ENCODE peak calls at places on chromosomes 2 and 18, in eight cellular contexts. B, G, D, R, K, Z, A and F are unnamed samples.

GRCh38 chr2:226137201-226137811 is 662.3 kb downstream of the IRS1 start:
- DNase-seq in G (no peak), K (no peak), R (no peak), A (peak; percentile 25), B (no peak), D (peak; percentile 16), Z (no peak), F (no peak)

GRCh38 chr2:69995511-69995910 is 34.1 kb upstream of the ASPRV1 start:
- DNase-seq in D (no peak), B (no peak), Z (no peak), K (no peak), A (no peak), G (no peak), R (no peak), F (no peak)

GRCh38 chr2:13611939-13612338 is 895.2 kb downstream of the TRIB2 start:
- DNase-seq in R (no peak), Z (no peak), A (no peak), D (no peak), K (no peak), B (no peak), G (no peak), F (no peak)

GRCh38 chr2:43226955-43227829 is 786 bp upstream of the ZFP36L2 start:
- DNase-seq in G (peak; percentile 95), Z (peak; percentile 64), D (peak; percentile 73), R (peak; percentile 68), A (peak; percentile 86), K (peak; percentile 87), B (peak; percentile 76), F (peak; percentile 82)

GRCh38 chr2:121489284-121489683 is 41.4 kb upstream of the RNU4ATAC start:
- DNase-seq in Z (no peak), G (no peak), B (no peak), A (peak; percentile 92), R (no peak), K (peak; percentile 9), D (no peak), F (peak; percentile 43)

GRCh38 chr18:38751897-38752296 is 1186.3 kb upstream of the CELF4 start:
- DNase-seq in R (no peak), B (peak; percentile 50), A (no peak), K (no peak), D (no peak), G (no peak), Z (no peak), F (no peak)

GRCh38 chr18:33210575-33211189 is 229.8 kb downstream of the CCDC178 start:
- DNase-seq in D (peak; percentile 24), R (no peak), A (peak; percentile 45), B (no peak), G (no peak), K (peak; percentile 36), Z (no peak), F (peak; percentile 33)

GRCh38 chr2:121650554-121650930 is 1.3 kb upstream of the CLASP1 start:
- DNase-seq in G (no peak), B (no peak), Z (no peak), A (no peak), D (peak; percentile 35), K (no peak), R (no peak), F (peak; percentile 35)

GRCh38 chr2:143397886-143398614 is 268.8 kb downstream of the ARHGAP15 start:
- DNase-seq in D (peak; percentile 21), A (peak; percentile 67), Z (no peak), R (no peak), K (no peak), G (no peak), B (no peak), F (no peak)

GRCh38 chr18:67425724-67426123 is 90.8 kb downstream of the DSEL start:
- DNase-seq in G (no peak), K (peak; percentile 59), B (no peak), Z (no peak), D (peak; percentile 48), R (peak; percentile 37), A (peak; percentile 86), F (no peak)